ENCODE peak calls at places on chromosome 9, in ten cellular contexts. Y is gastrocnemius medialis, R is iPS-NIHi11, O is ELR, X is A549, D is thyroid gland, M is EH, Z is Right ventricle myocardium superior, B is RPMI7951, V is hepatic stellate cell. C is an unnamed sample.

GRCh38 chr9:126546036-126546435 is 67.7 kb upstream of the LMX1B start:
- DNase-seq in Y (no peak), R (no peak), O (no peak), X (no peak), D (no peak), M (no peak), Z (no peak), B (no peak), V (no peak), C (no peak)

GRCh38 chr9:6852243-6852963 is 94.6 kb downstream of the KDM4C start:
- DNase-seq in Y (no peak), R (no peak), O (peak), X (peak), D (no peak), M (peak), Z (no peak), B (peak), V (peak), C (no peak)

GRCh38 chr9:126781186-126781585 is 23.7 kb upstream of the ZBTB43 start:
- DNase-seq in Y (no peak), R (no peak), O (no peak), X (no peak), D (no peak), M (no peak), Z (no peak), B (no peak), V (no peak), C (no peak)

GRCh38 chr9:135884328-135885035 is 22.9 kb downstream of the CAMSAP1 start:
- DNase-seq in Y (no peak), R (no peak), O (peak), X (peak), D (no peak), M (peak), Z (no peak), B (no peak), V (peak), C (no peak)

GRCh38 chr9:105693435-105694275 is 686 bp upstream of the TMEM38B start:
- DNase-seq in Y (no peak), R (no peak), O (peak), X (no peak), D (no peak), M (peak), Z (no peak), B (no peak), V (peak), C (peak)

GRCh38 chr9:84317563-84317962 is 23.0 kb downstream of the SLC28A3 start:
- DNase-seq in Y (no peak), R (peak), O (peak), X (no peak), D (no peak), M (no peak), Z (no peak), B (no peak), V (no peak), C (peak)

GRCh38 chr9:132878695-132879064 is at the start of gene SPACA9:
- DNase-seq in Y (peak), R (peak), O (peak), X (peak), D (peak), M (peak), Z (peak), B (peak), V (peak), C (peak)

GRCh38 chr9:35689601-35690446 is at the start of gene TPM2:
- DNase-seq in Y (peak), R (peak), O (peak), X (peak), D (peak), M (peak), Z (peak), B (peak), V (peak), C (no peak)

GRCh38 chr9:21096172-21096900 is 18.6 kb upstream of the IFNB1 start:
- DNase-seq in Y (no peak), R (no peak), O (peak), X (no peak), D (peak), M (peak), Z (no peak), B (peak), V (peak), C (peak)

GRCh38 chr9:126471084-126471611 is 142.6 kb upstream of the LMX1B start:
- DNase-seq in Y (peak), R (no peak), O (peak), X (no peak), D (peak), M (peak), Z (peak), B (peak), V (no peak), C (peak)

GRCh38 chr9:127698985-127699670 is 7.7 kb upstream of the CFAP157 start:
- DNase-seq in Y (peak), R (peak), O (peak), X (peak), D (peak), M (peak), Z (peak), B (peak), V (peak), C (peak)

GRCh38 chr9:36870960-36871359 is 163.1 kb downstream of the PAX5 start:
- DNase-seq in Y (no peak), R (no peak), O (no peak), X (no peak), D (no peak), M (no peak), Z (no peak), B (no peak), V (no peak), C (no peak)

GRCh38 chr9:134707031-134707680 is 65.6 kb downstream of the COL5A1 start:
- DNase-seq in Y (no peak), R (no peak), O (peak), X (no peak), D (peak), M (peak), Z (peak), B (peak), V (peak), C (no peak)

C was measured in activated CD4-positive, alpha-beta memory T cell treated with anti-CD3 and anti-CD28 coated beads for 36 hours.